ENCODE peak calls at places on chromosome 18, in six cellular contexts. D is choroid plexus epithelial cell; H is skeletal muscle cell; C is CD4-positive, alpha-beta memory T cell; M is HT1080; P is activated CD4-positive, alpha-beta T cell treated with anti-CD3 and anti-CD28 coated beads for 24 hours. R is an unnamed sample.

GRCh38 chr18:45771587-45771986 is 47.6 kb downstream of the SLC14A1 start:
- DNase-seq in D (peak), H (no peak), C (no peak), M (no peak), P (no peak), R (no peak)

GRCh38 chr18:49628119-49628518 is 66.3 kb downstream of the LIPG start:
- DNase-seq in D (peak), H (no peak), C (no peak), M (peak), P (no peak), R (no peak)

GRCh38 chr18:38028941-38029340 is 463.3 kb upstream of the CELF4 start:
- DNase-seq in D (no peak), H (no peak), C (no peak), M (no peak), P (no peak), R (no peak)

GRCh38 chr18:41761329-41762028 is 193.6 kb upstream of the PIK3C3 start:
- DNase-seq in D (peak), H (peak), C (no peak), M (peak), P (no peak), R (no peak)

GRCh38 chr18:59565957-59566356 is 131.3 kb downstream of the CCBE1 start:
- DNase-seq in D (peak), H (no peak), C (no peak), M (no peak), P (no peak), R (no peak)

GRCh38 chr18:55185391-55185790 is 226.1 kb upstream of the CCDC68 start:
- DNase-seq in D (peak), H (no peak), C (no peak), M (peak), P (no peak), R (no peak)

GRCh38 chr18:3649559-3650426 is 199.8 kb downstream of the TGIF1 start:
- DNase-seq in D (peak), H (no peak), C (no peak), M (peak), P (no peak), R (no peak)

GRCh38 chr18:3044931-3045698 is 32.2 kb upstream of the LPIN2 start:
- DNase-seq in D (peak), H (no peak), C (no peak), M (no peak), P (no peak), R (peak)

GRCh38 chr18:13610517-13610916 is 115.8 kb downstream of the FAM210A start:
- DNase-seq in D (no peak), H (no peak), C (no peak), M (no peak), P (no peak), R (no peak)

GRCh38 chr18:46346213-46346612 is 242.0 kb downstream of the HAUS1 start:
- DNase-seq in D (no peak), H (no peak), C (no peak), M (no peak), P (no peak), R (no peak)

GRCh38 chr18:21134895-21135294 is 23.3 kb upstream of the ROCK1 start:
- DNase-seq in D (peak), H (no peak), C (peak), M (peak), P (no peak), R (no peak)

GRCh38 chr18:75213610-75214009 is 3.0 kb downstream of the TSHZ1 start:
- DNase-seq in D (no peak), H (no peak), C (no peak), M (peak), P (no peak), R (no peak)

GRCh38 chr18:2714140-2714539 is 58.6 kb downstream of the SMCHD1 start:
- DNase-seq in D (no peak), H (no peak), C (no peak), M (no peak), P (no peak), R (no peak)

GRCh38 chr18:13470555-13471494 is 252.3 kb downstream of the LDLRAD4 start:
- DNase-seq in D (no peak), H (no peak), C (no peak), M (no peak), P (no peak), R (no peak)

GRCh38 chr18:60413944-60414547 is 41.5 kb upstream of the MC4R start:
- DNase-seq in D (peak), H (no peak), C (no peak), M (peak), P (no peak), R (no peak)

GRCh38 chr18:11990541-11990940 is 9.2 kb downstream of the IMPA2 start:
- DNase-seq in D (no peak), H (no peak), C (no peak), M (no peak), P (no peak), R (no peak)

GRCh38 chr18:11021477-11021876 is 127.9 kb downstream of the PIEZO2 start:
- DNase-seq in D (no peak), H (no peak), C (no peak), M (no peak), P (no peak), R (no peak)

GRCh38 chr18:9944805-9945204 is 31.0 kb downstream of the VAPA start:
- DNase-seq in D (no peak), H (no peak), C (no peak), M (no peak), P (no peak), R (no peak)

GRCh38 chr18:36672437-36673344 is 156.1 kb downstream of the TPGS2 start:
- DNase-seq in D (peak), H (no peak), C (no peak), M (peak), P (no peak), R (peak)

GRCh38 chr18:49842656-49843055 is 29.3 kb upstream of the ACAA2 start:
- DNase-seq in D (no peak), H (no peak), C (no peak), M (no peak), P (no peak), R (no peak)

GRCh38 chr18:72922895-72923294 is 55.1 kb upstream of the NETO1 start:
- DNase-seq in D (no peak), H (no peak), C (no peak), M (no peak), P (no peak), R (no peak)